ENCODE peak calls at places on chromosome 2, in ten cellular contexts. One of them, this sample, is unnamed.

GRCh38 chr2:133747965-133748700 is 179.9 kb upstream of the NCKAP5 start:
- DNase-seq in activated T-cell treated with anti-CD3 and anti-CD28 coated beads, Interleukin-2, amount 50 U/mL, for 1 hour: no peak
- DNase-seq in stimulated activated CD4-positive, alpha-beta T cell treated with anti-CD3 and anti-CD28 coated beads, Interleukin-15, amount 100 ng/mL, for 48 hours: no peak
- DNase-seq in activated CD8-positive, alpha-beta memory T cell treated with anti-CD3 and anti-CD28 coated beads for 4 hours: no peak
- DNase-seq in caudate nucleus: no peak
- DNase-seq in Right ventricle myocardium superior: no peak
- DNase-seq in A172: no peak
- DNase-seq in substantia nigra: no peak
- DNase-seq in endodermal cell: no peak
- DNase-seq in AG20443: no peak
- DNase-seq in this sample: no peak

GRCh38 chr2:204434660-204435462 is 110.4 kb upstream of the PARD3B start:
- DNase-seq in stimulated activated CD4-positive, alpha-beta T cell treated with anti-CD3 and anti-CD28 coated beads, Interleukin-15, amount 100 ng/mL, for 48 hours: no peak
- DNase-seq in activated CD8-positive, alpha-beta memory T cell treated with anti-CD3 and anti-CD28 coated beads for 4 hours: no peak
- DNase-seq in Right ventricle myocardium superior: no peak
- DNase-seq in A172: no peak
- DNase-seq in substantia nigra: no peak
- DNase-seq in activated T-cell treated with anti-CD3 and anti-CD28 coated beads, Interleukin-2, amount 50 U/mL, for 1 hour: no peak
- DNase-seq in AG20443: peak
- DNase-seq in endodermal cell: no peak
- DNase-seq in caudate nucleus: no peak
- DNase-seq in this sample: no peak

GRCh38 chr2:201200345-201200744 is 17.4 kb downstream of the CASP10 start:
- DNase-seq in A172: no peak
- DNase-seq in caudate nucleus: no peak
- DNase-seq in AG20443: no peak
- DNase-seq in substantia nigra: no peak
- DNase-seq in stimulated activated CD4-positive, alpha-beta T cell treated with anti-CD3 and anti-CD28 coated beads, Interleukin-15, amount 100 ng/mL, for 48 hours: no peak
- DNase-seq in Right ventricle myocardium superior: no peak
- DNase-seq in activated T-cell treated with anti-CD3 and anti-CD28 coated beads, Interleukin-2, amount 50 U/mL, for 1 hour: no peak
- DNase-seq in activated CD8-positive, alpha-beta memory T cell treated with anti-CD3 and anti-CD28 coated beads for 4 hours: no peak
- DNase-seq in endodermal cell: no peak
- DNase-seq in this sample: no peak

GRCh38 chr2:102050854-102051391 is 59.2 kb downstream of the IL1R2 start:
- DNase-seq in Right ventricle myocardium superior: peak
- DNase-seq in AG20443: peak
- DNase-seq in caudate nucleus: peak
- DNase-seq in substantia nigra: peak
- DNase-seq in activated CD8-positive, alpha-beta memory T cell treated with anti-CD3 and anti-CD28 coated beads for 4 hours: no peak
- DNase-seq in A172: no peak
- DNase-seq in stimulated activated CD4-positive, alpha-beta T cell treated with anti-CD3 and anti-CD28 coated beads, Interleukin-15, amount 100 ng/mL, for 48 hours: no peak
- DNase-seq in activated T-cell treated with anti-CD3 and anti-CD28 coated beads, Interleukin-2, amount 50 U/mL, for 1 hour: no peak
- DNase-seq in endodermal cell: no peak
- DNase-seq in this sample: no peak

GRCh38 chr2:16214861-16215260 is 274.5 kb downstream of the MYCN start:
- DNase-seq in stimulated activated CD4-positive, alpha-beta T cell treated with anti-CD3 and anti-CD28 coated beads, Interleukin-15, amount 100 ng/mL, for 48 hours: no peak
- DNase-seq in endodermal cell: no peak
- DNase-seq in Right ventricle myocardium superior: no peak
- DNase-seq in caudate nucleus: no peak
- DNase-seq in activated T-cell treated with anti-CD3 and anti-CD28 coated beads, Interleukin-2, amount 50 U/mL, for 1 hour: no peak
- DNase-seq in AG20443: no peak
- DNase-seq in activated CD8-positive, alpha-beta memory T cell treated with anti-CD3 and anti-CD28 coated beads for 4 hours: no peak
- DNase-seq in substantia nigra: no peak
- DNase-seq in A172: no peak
- DNase-seq in this sample: no peak

GRCh38 chr2:48508461-48509124 is 21.4 kb upstream of the STON1 start:
- DNase-seq in caudate nucleus: no peak
- DNase-seq in Right ventricle myocardium superior: no peak
- DNase-seq in stimulated activated CD4-positive, alpha-beta T cell treated with anti-CD3 and anti-CD28 coated beads, Interleukin-15, amount 100 ng/mL, for 48 hours: no peak
- DNase-seq in AG20443: peak
- DNase-seq in endodermal cell: peak
- DNase-seq in substantia nigra: no peak
- DNase-seq in A172: peak
- DNase-seq in activated T-cell treated with anti-CD3 and anti-CD28 coated beads, Interleukin-2, amount 50 U/mL, for 1 hour: no peak
- DNase-seq in activated CD8-positive, alpha-beta memory T cell treated with anti-CD3 and anti-CD28 coated beads for 4 hours: no peak
- DNase-seq in this sample: no peak

GRCh38 chr2:143402462-143402861 is 273.2 kb downstream of the ARHGAP15 start:
- DNase-seq in caudate nucleus: no peak
- DNase-seq in substantia nigra: no peak
- DNase-seq in A172: no peak
- DNase-seq in activated T-cell treated with anti-CD3 and anti-CD28 coated beads, Interleukin-2, amount 50 U/mL, for 1 hour: no peak
- DNase-seq in endodermal cell: no peak
- DNase-seq in stimulated activated CD4-positive, alpha-beta T cell treated with anti-CD3 and anti-CD28 coated beads, Interleukin-15, amount 100 ng/mL, for 48 hours: no peak
- DNase-seq in Right ventricle myocardium superior: no peak
- DNase-seq in activated CD8-positive, alpha-beta memory T cell treated with anti-CD3 and anti-CD28 coated beads for 4 hours: no peak
- DNase-seq in AG20443: no peak
- DNase-seq in this sample: no peak

GRCh38 chr2:24007693-24008092 is 2.2 kb upstream of the MFSD2B start:
- DNase-seq in AG20443: no peak
- DNase-seq in endodermal cell: no peak
- DNase-seq in A172: no peak
- DNase-seq in substantia nigra: no peak
- DNase-seq in Right ventricle myocardium superior: no peak
- DNase-seq in activated T-cell treated with anti-CD3 and anti-CD28 coated beads, Interleukin-2, amount 50 U/mL, for 1 hour: no peak
- DNase-seq in activated CD8-positive, alpha-beta memory T cell treated with anti-CD3 and anti-CD28 coated beads for 4 hours: no peak
- DNase-seq in stimulated activated CD4-positive, alpha-beta T cell treated with anti-CD3 and anti-CD28 coated beads, Interleukin-15, amount 100 ng/mL, for 48 hours: no peak
- DNase-seq in caudate nucleus: no peak
- DNase-seq in this sample: no peak

GRCh38 chr2:119827866-119828507 is 68.3 kb downstream of the PTPN4 start:
- DNase-seq in endodermal cell: no peak
- DNase-seq in A172: no peak
- DNase-seq in AG20443: no peak
- DNase-seq in Right ventricle myocardium superior: no peak
- DNase-seq in activated CD8-positive, alpha-beta memory T cell treated with anti-CD3 and anti-CD28 coated beads for 4 hours: no peak
- DNase-seq in substantia nigra: no peak
- DNase-seq in activated T-cell treated with anti-CD3 and anti-CD28 coated beads, Interleukin-2, amount 50 U/mL, for 1 hour: no peak
- DNase-seq in stimulated activated CD4-positive, alpha-beta T cell treated with anti-CD3 and anti-CD28 coated beads, Interleukin-15, amount 100 ng/mL, for 48 hours: no peak
- DNase-seq in caudate nucleus: no peak
- DNase-seq in this sample: no peak

GRCh38 chr2:235793163-235793752 is 299.4 kb downstream of the AGAP1 start:
- DNase-seq in endodermal cell: peak
- DNase-seq in activated CD8-positive, alpha-beta memory T cell treated with anti-CD3 and anti-CD28 coated beads for 4 hours: no peak
- DNase-seq in AG20443: peak
- DNase-seq in A172: peak
- DNase-seq in activated T-cell treated with anti-CD3 and anti-CD28 coated beads, Interleukin-2, amount 50 U/mL, for 1 hour: no peak
- DNase-seq in substantia nigra: no peak
- DNase-seq in caudate nucleus: peak
- DNase-seq in stimulated activated CD4-positive, alpha-beta T cell treated with anti-CD3 and anti-CD28 coated beads, Interleukin-15, amount 100 ng/mL, for 48 hours: no peak
- DNase-seq in Right ventricle myocardium superior: no peak
- DNase-seq in this sample: peak

GRCh38 chr2:166373105-166373504 is 2.6 kb downstream of the SCN9A start:
- DNase-seq in Right ventricle myocardium superior: no peak
- DNase-seq in caudate nucleus: no peak
- DNase-seq in endodermal cell: no peak
- DNase-seq in substantia nigra: no peak
- DNase-seq in activated CD8-positive, alpha-beta memory T cell treated with anti-CD3 and anti-CD28 coated beads for 4 hours: no peak
- DNase-seq in activated T-cell treated with anti-CD3 and anti-CD28 coated beads, Interleukin-2, amount 50 U/mL, for 1 hour: no peak
- DNase-seq in stimulated activated CD4-positive, alpha-beta T cell treated with anti-CD3 and anti-CD28 coated beads, Interleukin-15, amount 100 ng/mL, for 48 hours: no peak
- DNase-seq in A172: no peak
- DNase-seq in AG20443: no peak
- DNase-seq in this sample: no peak

GRCh38 chr2:84029903-84030559 is 429.0 kb downstream of the SUCLG1 start:
- DNase-seq in AG20443: no peak
- DNase-seq in A172: no peak
- DNase-seq in stimulated activated CD4-positive, alpha-beta T cell treated with anti-CD3 and anti-CD28 coated beads, Interleukin-15, amount 100 ng/mL, for 48 hours: no peak
- DNase-seq in endodermal cell: no peak
- DNase-seq in activated T-cell treated with anti-CD3 and anti-CD28 coated beads, Interleukin-2, amount 50 U/mL, for 1 hour: no peak
- DNase-seq in Right ventricle myocardium superior: no peak
- DNase-seq in activated CD8-positive, alpha-beta memory T cell treated with anti-CD3 and anti-CD28 coated beads for 4 hours: no peak
- DNase-seq in substantia nigra: no peak
- DNase-seq in caudate nucleus: no peak
- DNase-seq in this sample: no peak

GRCh38 chr2:17851731-17852585 is 26.5 kb upstream of the KCNS3 start:
- DNase-seq in substantia nigra: peak
- DNase-seq in activated CD8-positive, alpha-beta memory T cell treated with anti-CD3 and anti-CD28 coated beads for 4 hours: no peak
- DNase-seq in Right ventricle myocardium superior: peak
- DNase-seq in stimulated activated CD4-positive, alpha-beta T cell treated with anti-CD3 and anti-CD28 coated beads, Interleukin-15, amount 100 ng/mL, for 48 hours: peak
- DNase-seq in caudate nucleus: peak
- DNase-seq in activated T-cell treated with anti-CD3 and anti-CD28 coated beads, Interleukin-2, amount 50 U/mL, for 1 hour: no peak
- DNase-seq in endodermal cell: peak
- DNase-seq in AG20443: peak
- DNase-seq in A172: peak
- DNase-seq in this sample: peak

GRCh38 chr2:223711596-223712326 is 109.6 kb upstream of the SCG2 start:
- DNase-seq in activated T-cell treated with anti-CD3 and anti-CD28 coated beads, Interleukin-2, amount 50 U/mL, for 1 hour: no peak
- DNase-seq in substantia nigra: no peak
- DNase-seq in AG20443: no peak
- DNase-seq in A172: no peak
- DNase-seq in endodermal cell: no peak
- DNase-seq in stimulated activated CD4-positive, alpha-beta T cell treated with anti-CD3 and anti-CD28 coated beads, Interleukin-15, amount 100 ng/mL, for 48 hours: no peak
- DNase-seq in Right ventricle myocardium superior: no peak
- DNase-seq in activated CD8-positive, alpha-beta memory T cell treated with anti-CD3 and anti-CD28 coated beads for 4 hours: no peak
- DNase-seq in caudate nucleus: no peak
- DNase-seq in this sample: no peak

GRCh38 chr2:240594511-240595380 is 8.2 kb downstream of the CAPN10 start:
- DNase-seq in activated CD8-positive, alpha-beta memory T cell treated with anti-CD3 and anti-CD28 coated beads for 4 hours: no peak
- DNase-seq in activated T-cell treated with anti-CD3 and anti-CD28 coated beads, Interleukin-2, amount 50 U/mL, for 1 hour: peak
- DNase-seq in caudate nucleus: no peak
- DNase-seq in A172: no peak
- DNase-seq in endodermal cell: peak
- DNase-seq in AG20443: no peak
- DNase-seq in stimulated activated CD4-positive, alpha-beta T cell treated with anti-CD3 and anti-CD28 coated beads, Interleukin-15, amount 100 ng/mL, for 48 hours: no peak
- DNase-seq in substantia nigra: no peak
- DNase-seq in Right ventricle myocardium superior: peak
- DNase-seq in this sample: no peak

GRCh38 chr2:179311071-179311470 is 46.4 kb upstream of the SESTD1 start:
- DNase-seq in A172: no peak
- DNase-seq in Right ventricle myocardium superior: no peak
- DNase-seq in stimulated activated CD4-positive, alpha-beta T cell treated with anti-CD3 and anti-CD28 coated beads, Interleukin-15, amount 100 ng/mL, for 48 hours: no peak
- DNase-seq in substantia nigra: no peak
- DNase-seq in AG20443: no peak
- DNase-seq in caudate nucleus: no peak
- DNase-seq in activated T-cell treated with anti-CD3 and anti-CD28 coated beads, Interleukin-2, amount 50 U/mL, for 1 hour: no peak
- DNase-seq in activated CD8-positive, alpha-beta memory T cell treated with anti-CD3 and anti-CD28 coated beads for 4 hours: no peak
- DNase-seq in endodermal cell: no peak
- DNase-seq in this sample: no peak

GRCh38 chr2:34664266-34664665 is 1065.2 kb upstream of the FAM98A start:
- DNase-seq in stimulated activated CD4-positive, alpha-beta T cell treated with anti-CD3 and anti-CD28 coated beads, Interleukin-15, amount 100 ng/mL, for 48 hours: no peak
- DNase-seq in substantia nigra: no peak
- DNase-seq in activated CD8-positive, alpha-beta memory T cell treated with anti-CD3 and anti-CD28 coated beads for 4 hours: no peak
- DNase-seq in activated T-cell treated with anti-CD3 and anti-CD28 coated beads, Interleukin-2, amount 50 U/mL, for 1 hour: no peak
- DNase-seq in endodermal cell: no peak
- DNase-seq in Right ventricle myocardium superior: no peak
- DNase-seq in AG20443: no peak
- DNase-seq in caudate nucleus: no peak
- DNase-seq in A172: no peak
- DNase-seq in this sample: no peak

GRCh38 chr2:121897335-121897970 is 142.0 kb downstream of the TSN start:
- DNase-seq in AG20443: peak
- DNase-seq in A172: peak
- DNase-seq in Right ventricle myocardium superior: no peak
- DNase-seq in endodermal cell: peak
- DNase-seq in substantia nigra: no peak
- DNase-seq in activated CD8-positive, alpha-beta memory T cell treated with anti-CD3 and anti-CD28 coated beads for 4 hours: no peak
- DNase-seq in activated T-cell treated with anti-CD3 and anti-CD28 coated beads, Interleukin-2, amount 50 U/mL, for 1 hour: no peak
- DNase-seq in stimulated activated CD4-positive, alpha-beta T cell treated with anti-CD3 and anti-CD28 coated beads, Interleukin-15, amount 100 ng/mL, for 48 hours: no peak
- DNase-seq in caudate nucleus: no peak
- DNase-seq in this sample: peak

GRCh38 chr2:139685590-139685989 is 905.4 kb upstream of the NXPH2 start:
- DNase-seq in Right ventricle myocardium superior: no peak
- DNase-seq in activated T-cell treated with anti-CD3 and anti-CD28 coated beads, Interleukin-2, amount 50 U/mL, for 1 hour: no peak
- DNase-seq in stimulated activated CD4-positive, alpha-beta T cell treated with anti-CD3 and anti-CD28 coated beads, Interleukin-15, amount 100 ng/mL, for 48 hours: no peak
- DNase-seq in A172: peak
- DNase-seq in activated CD8-positive, alpha-beta memory T cell treated with anti-CD3 and anti-CD28 coated beads for 4 hours: no peak
- DNase-seq in AG20443: no peak
- DNase-seq in endodermal cell: peak
- DNase-seq in caudate nucleus: no peak
- DNase-seq in substantia nigra: no peak
- DNase-seq in this sample: no peak

GRCh38 chr2:105769504-105769903 is 24.8 kb downstream of the NCK2 start:
- DNase-seq in activated CD8-positive, alpha-beta memory T cell treated with anti-CD3 and anti-CD28 coated beads for 4 hours: no peak
- DNase-seq in Right ventricle myocardium superior: no peak
- DNase-seq in A172: no peak
- DNase-seq in activated T-cell treated with anti-CD3 and anti-CD28 coated beads, Interleukin-2, amount 50 U/mL, for 1 hour: peak
- DNase-seq in AG20443: no peak
- DNase-seq in stimulated activated CD4-positive, alpha-beta T cell treated with anti-CD3 and anti-CD28 coated beads, Interleukin-15, amount 100 ng/mL, for 48 hours: no peak
- DNase-seq in caudate nucleus: no peak
- DNase-seq in endodermal cell: peak
- DNase-seq in substantia nigra: no peak
- DNase-seq in this sample: no peak

GRCh38 chr2:239267411-239267941 is 133.3 kb downstream of the HDAC4 start:
- DNase-seq in activated T-cell treated with anti-CD3 and anti-CD28 coated beads, Interleukin-2, amount 50 U/mL, for 1 hour: peak
- DNase-seq in activated CD8-positive, alpha-beta memory T cell treated with anti-CD3 and anti-CD28 coated beads for 4 hours: peak
- DNase-seq in A172: peak
- DNase-seq in substantia nigra: no peak
- DNase-seq in Right ventricle myocardium superior: peak
- DNase-seq in stimulated activated CD4-positive, alpha-beta T cell treated with anti-CD3 and anti-CD28 coated beads, Interleukin-15, amount 100 ng/mL, for 48 hours: peak
- DNase-seq in AG20443: peak
- DNase-seq in endodermal cell: no peak
- DNase-seq in caudate nucleus: no peak
- DNase-seq in this sample: peak

GRCh38 chr2:136131484-136131960 is 13.6 kb upstream of the CXCR4 start:
- DNase-seq in stimulated activated CD4-positive, alpha-beta T cell treated with anti-CD3 and anti-CD28 coated beads, Interleukin-15, amount 100 ng/mL, for 48 hours: no peak
- DNase-seq in caudate nucleus: no peak
- DNase-seq in activated CD8-positive, alpha-beta memory T cell treated with anti-CD3 and anti-CD28 coated beads for 4 hours: no peak
- DNase-seq in endodermal cell: no peak
- DNase-seq in Right ventricle myocardium superior: no peak
- DNase-seq in A172: no peak
- DNase-seq in substantia nigra: no peak
- DNase-seq in activated T-cell treated with anti-CD3 and anti-CD28 coated beads, Interleukin-2, amount 50 U/mL, for 1 hour: no peak
- DNase-seq in AG20443: no peak
- DNase-seq in this sample: peak

GRCh38 chr2:14255135-14255820 is 377.2 kb upstream of the LRATD1 start:
- DNase-seq in substantia nigra: no peak
- DNase-seq in endodermal cell: peak
- DNase-seq in AG20443: no peak
- DNase-seq in Right ventricle myocardium superior: peak
- DNase-seq in caudate nucleus: no peak
- DNase-seq in activated T-cell treated with anti-CD3 and anti-CD28 coated beads, Interleukin-2, amount 50 U/mL, for 1 hour: no peak
- DNase-seq in A172: peak
- DNase-seq in stimulated activated CD4-positive, alpha-beta T cell treated with anti-CD3 and anti-CD28 coated beads, Interleukin-15, amount 100 ng/mL, for 48 hours: no peak
- DNase-seq in activated CD8-positive, alpha-beta memory T cell treated with anti-CD3 and anti-CD28 coated beads for 4 hours: no peak
- DNase-seq in this sample: no peak

GRCh38 chr2:105299290-105299689 is 30.2 kb downstream of the TGFBRAP1 start:
- DNase-seq in activated T-cell treated with anti-CD3 and anti-CD28 coated beads, Interleukin-2, amount 50 U/mL, for 1 hour: no peak
- DNase-seq in Right ventricle myocardium superior: no peak
- DNase-seq in activated CD8-positive, alpha-beta memory T cell treated with anti-CD3 and anti-CD28 coated beads for 4 hours: no peak
- DNase-seq in A172: no peak
- DNase-seq in substantia nigra: no peak
- DNase-seq in caudate nucleus: no peak
- DNase-seq in endodermal cell: peak
- DNase-seq in AG20443: no peak
- DNase-seq in stimulated activated CD4-positive, alpha-beta T cell treated with anti-CD3 and anti-CD28 coated beads, Interleukin-15, amount 100 ng/mL, for 48 hours: no peak
- DNase-seq in this sample: peak

GRCh38 chr2:55511508-55512124 is 7.9 kb upstream of the CFAP36 start:
- DNase-seq in substantia nigra: no peak
- DNase-seq in activated T-cell treated with anti-CD3 and anti-CD28 coated beads, Interleukin-2, amount 50 U/mL, for 1 hour: no peak
- DNase-seq in AG20443: peak
- DNase-seq in A172: peak
- DNase-seq in Right ventricle myocardium superior: no peak
- DNase-seq in activated CD8-positive, alpha-beta memory T cell treated with anti-CD3 and anti-CD28 coated beads for 4 hours: no peak
- DNase-seq in stimulated activated CD4-positive, alpha-beta T cell treated with anti-CD3 and anti-CD28 coated beads, Interleukin-15, amount 100 ng/mL, for 48 hours: no peak
- DNase-seq in endodermal cell: peak
- DNase-seq in caudate nucleus: no peak
- DNase-seq in this sample: peak

GRCh38 chr2:114442545-114442944 is at the start of gene DPP10:
- DNase-seq in stimulated activated CD4-positive, alpha-beta T cell treated with anti-CD3 and anti-CD28 coated beads, Interleukin-15, amount 100 ng/mL, for 48 hours: no peak
- DNase-seq in A172: no peak
- DNase-seq in endodermal cell: peak
- DNase-seq in Right ventricle myocardium superior: peak
- DNase-seq in activated CD8-positive, alpha-beta memory T cell treated with anti-CD3 and anti-CD28 coated beads for 4 hours: no peak
- DNase-seq in substantia nigra: no peak
- DNase-seq in AG20443: no peak
- DNase-seq in caudate nucleus: no peak
- DNase-seq in activated T-cell treated with anti-CD3 and anti-CD28 coated beads, Interleukin-2, amount 50 U/mL, for 1 hour: no peak
- DNase-seq in this sample: peak

GRCh38 chr2:39469807-39470206 is 32.7 kb upstream of the MAP4K3 start:
- DNase-seq in activated T-cell treated with anti-CD3 and anti-CD28 coated beads, Interleukin-2, amount 50 U/mL, for 1 hour: no peak
- DNase-seq in A172: peak
- DNase-seq in AG20443: peak
- DNase-seq in substantia nigra: no peak
- DNase-seq in activated CD8-positive, alpha-beta memory T cell treated with anti-CD3 and anti-CD28 coated beads for 4 hours: no peak
- DNase-seq in stimulated activated CD4-positive, alpha-beta T cell treated with anti-CD3 and anti-CD28 coated beads, Interleukin-15, amount 100 ng/mL, for 48 hours: no peak
- DNase-seq in caudate nucleus: no peak
- DNase-seq in Right ventricle myocardium superior: no peak
- DNase-seq in endodermal cell: peak
- DNase-seq in this sample: peak

GRCh38 chr2:1782514-1782913 is 38.2 kb upstream of the PXDN start:
- DNase-seq in AG20443: no peak
- DNase-seq in caudate nucleus: no peak
- DNase-seq in substantia nigra: no peak
- DNase-seq in stimulated activated CD4-positive, alpha-beta T cell treated with anti-CD3 and anti-CD28 coated beads, Interleukin-15, amount 100 ng/mL, for 48 hours: no peak
- DNase-seq in activated T-cell treated with anti-CD3 and anti-CD28 coated beads, Interleukin-2, amount 50 U/mL, for 1 hour: no peak
- DNase-seq in A172: no peak
- DNase-seq in activated CD8-positive, alpha-beta memory T cell treated with anti-CD3 and anti-CD28 coated beads for 4 hours: no peak
- DNase-seq in endodermal cell: no peak
- DNase-seq in Right ventricle myocardium superior: no peak
- DNase-seq in this sample: no peak